ENCODE peak calls at places on chromosomes 6 and 20, in six cellular contexts. G is GM23248, D is colonic mucosa, A is endothelial cell of umbilical vein, I is adipocyte, C is neuronal stem cell. H is an unnamed sample.

GRCh38 chr6:5315883-5316282 is 54.6 kb downstream of the FARS2 start:
- DNase-seq in G (peak; percentile 61), D (no peak), A (no peak), I (peak; percentile 14), C (no peak), H (peak; percentile 57)

GRCh38 chr6:96213768-96214167 is 198.0 kb downstream of the FUT9 start:
- DNase-seq in G (no peak), D (no peak), A (no peak), I (no peak), C (no peak), H (peak; percentile 25)

GRCh38 chr6:31738048-31738979 is 1.5 kb upstream of the MSH5 start:
- DNase-seq in G (peak; percentile 87), D (peak; percentile 91), A (peak; percentile 90), I (peak; percentile 71), C (peak; percentile 27), H (peak; percentile 87)

GRCh38 chr6:11214911-11215310 is 17.6 kb downstream of the NEDD9 start:
- DNase-seq in G (no peak), D (no peak), A (peak; percentile 8), I (no peak), C (no peak), H (no peak)

GRCh38 chr6:42315991-42316378 is 98.3 kb upstream of the MRPS10 start:
- DNase-seq in G (peak; percentile 94), D (peak; percentile 38), A (peak; percentile 82), I (peak; percentile 94), C (no peak), H (peak; percentile 95)

GRCh38 chr20:33431797-33432381 is 11.7 kb downstream of the SNTA1 start:
- DNase-seq in G (no peak), D (no peak), A (no peak), I (peak; percentile 26), C (no peak), H (no peak)

GRCh38 chr20:51420111-51420510 is 122.4 kb downstream of the NFATC2 start:
- DNase-seq in G (peak; percentile 48), D (no peak), A (peak; percentile 41), I (peak; percentile 19), C (no peak), H (peak; percentile 23)

GRCh38 chr6:148793721-148794120 is 46.9 kb downstream of the UST start:
- DNase-seq in G (no peak), D (no peak), A (no peak), I (no peak), C (no peak), H (peak; percentile 46)

GRCh38 chr6:122726649-122727048 is 52.9 kb upstream of the FABP7 start:
- DNase-seq in G (peak; percentile 52), D (no peak), A (peak; percentile 12), I (peak; percentile 27), C (no peak), H (no peak)

GRCh38 chr6:136923116-136923953 is 1.2 kb downstream of the SLC35D3 start:
- DNase-seq in G (peak; percentile 12), D (no peak), A (no peak), I (no peak), C (no peak), H (no peak)

GRCh38 chr20:57509665-57510237 is 15.2 kb downstream of the CTCFL start:
- DNase-seq in G (peak; percentile 30), D (peak; percentile 61), A (no peak), I (peak; percentile 10), C (no peak), H (no peak)

GRCh38 chr6:168208854-168209253 is 110.7 kb downstream of the DACT2 start:
- DNase-seq in G (no peak), D (no peak), A (no peak), I (no peak), C (no peak), H (no peak)

GRCh38 chr6:145310116-145310515 is 425.2 kb downstream of the EPM2A start:
- DNase-seq in G (peak; percentile 82), D (no peak), A (no peak), I (peak; percentile 64), C (no peak), H (peak; percentile 49)

GRCh38 chr6:3873051-3873450 is 23.9 kb downstream of the FAM50B start:
- DNase-seq in G (peak; percentile 6), D (no peak), A (no peak), I (no peak), C (no peak), H (no peak)

GRCh38 chr20:38132156-38132909 is 32.7 kb downstream of the TGM2 start:
- DNase-seq in G (no peak), D (no peak), A (no peak), I (no peak), C (no peak), H (no peak)

GRCh38 chr20:31835977-31836852 is 9.2 kb downstream of the FOXS1 start:
- DNase-seq in G (peak; percentile 97), D (peak; percentile 68), A (peak; percentile 88), I (peak; percentile 87), C (no peak), H (peak; percentile 89)

GRCh38 chr6:67433124-67433523 is 1202.0 kb upstream of the ADGRB3 start:
- DNase-seq in G (peak; percentile 0), D (no peak), A (no peak), I (no peak), C (no peak), H (peak; percentile 1)

GRCh38 chr6:111668410-111668809 is 62.7 kb upstream of the TRAF3IP2 start:
- DNase-seq in G (peak; percentile 31), D (no peak), A (no peak), I (no peak), C (no peak), H (no peak)

GRCh38 chr6:40358473-40359460 is 228.4 kb downstream of the LRFN2 start:
- DNase-seq in G (no peak), D (no peak), A (no peak), I (no peak), C (no peak), H (no peak)
- H3K9ac ChIP-seq in G (no peak overlapping the region), D (no peak overlapping the region), A (no peak overlapping the region), I (no peak overlapping the region), C (no peak overlapping the region), H (no peak overlapping the region)

GRCh38 chr20:58649288-58650180 is 1.5 kb upstream of the STX16 start:
- DNase-seq in G (no peak), D (peak; percentile 35), A (no peak), I (no peak), C (peak; percentile 24), H (no peak)
- H3K9ac ChIP-seq in G (peak overlapping the region; percentile 98), D (peak overlapping the region; percentile 78), A (peak overlapping the region; percentile 96), I (peak overlapping the region; percentile 100), C (peak overlapping the region; percentile 72), H (peak overlapping the region; percentile 61)

GRCh38 chr6:26199773-26200728 is 112.8 kb downstream of the HFE start:
- DNase-seq in G (peak; percentile 39), D (no peak), A (no peak), I (peak; percentile 61), C (no peak), H (peak; percentile 30)

GRCh38 chr6:26199057-26199772 is 112.0 kb downstream of the HFE start:
- DNase-seq in G (peak; percentile 92), D (peak; percentile 80), A (peak; percentile 98), I (peak; percentile 95), C (peak; percentile 87), H (peak; percentile 99)

GRCh38 chr6:26202201-26202611 is 115.0 kb downstream of the HFE start:
- DNase-seq in G (no peak), D (no peak), A (no peak), I (no peak), C (no peak), H (no peak)

GRCh38 chr6:26202811-26203583 is 115.8 kb downstream of the HFE start:
- DNase-seq in G (no peak), D (no peak), A (no peak), I (no peak), C (no peak), H (no peak)

DNA sequence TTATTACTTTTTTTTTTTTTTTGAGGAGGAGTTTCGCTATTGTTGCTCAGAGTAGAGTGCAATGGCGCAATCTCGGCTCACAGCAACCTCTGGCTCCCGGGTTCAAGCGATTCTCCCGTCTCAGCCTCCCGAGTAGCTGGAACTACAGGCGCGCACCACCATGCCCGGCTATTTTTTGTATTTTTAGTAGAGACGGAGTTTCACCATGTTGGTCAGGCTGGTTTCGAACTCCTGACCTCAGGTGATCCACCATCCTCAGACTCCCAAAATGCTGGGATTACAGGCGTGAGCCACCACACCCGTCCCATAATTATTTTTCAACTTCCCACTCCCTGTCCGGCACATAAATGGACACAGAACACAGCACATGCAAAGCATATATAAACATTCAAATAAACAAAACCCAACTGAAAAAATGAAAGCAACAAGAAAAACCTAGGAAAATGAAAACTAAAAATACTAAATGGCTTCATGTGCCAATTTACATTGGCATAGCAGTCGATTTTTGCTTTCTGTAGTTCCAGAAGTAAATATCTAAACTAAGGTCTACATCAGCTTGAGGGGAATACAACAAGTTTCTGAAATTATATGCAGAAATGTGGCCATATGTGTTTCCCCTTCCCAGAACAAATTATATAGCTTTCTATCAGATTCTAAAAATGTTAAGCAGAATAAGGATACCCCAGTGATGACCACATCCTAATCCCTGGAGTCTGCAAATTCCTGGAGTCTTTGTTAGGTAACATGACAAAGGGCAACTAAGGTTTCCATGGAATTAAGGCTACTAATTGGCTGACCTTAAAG is 113.9 kb downstream of the HFE start:
- DNase-seq in G (no peak), D (no peak), A (no peak), I (no peak), C (peak; percentile 54), H (no peak)
- H3K9ac ChIP-seq in G (no peak overlapping the region), D (no peak overlapping the region), A (no peak overlapping the region), I (no peak overlapping the region), C (no peak overlapping the region), H (no peak overlapping the region)

GRCh38 chr6:84774174-84775158 is 10.1 kb upstream of the TBX18 start:
- DNase-seq in G (peak; percentile 85), D (no peak), A (peak; percentile 79), I (peak; percentile 71), C (peak; percentile 70), H (no peak)

GRCh38 chr6:84772428-84773132 is 8.2 kb upstream of the TBX18 start:
- DNase-seq in G (peak; percentile 37), D (no peak), A (no peak), I (no peak), C (no peak), H (no peak)

GRCh38 chr6:84771732-84772131 is 7.3 kb upstream of the TBX18 start:
- DNase-seq in G (peak; percentile 34), D (no peak), A (peak; percentile 35), I (no peak), C (peak; percentile 45), H (no peak)

GRCh38 chr6:84773431-84774173 is 9.2 kb upstream of the TBX18 start:
- DNase-seq in G (peak; percentile 75), D (no peak), A (peak; percentile 70), I (peak; percentile 47), C (peak; percentile 48), H (no peak)

GRCh38 chr6:84773133-84773430 is 8.7 kb upstream of the TBX18 start:
- DNase-seq in G (peak; percentile 45), D (no peak), A (peak; percentile 49), I (no peak), C (peak; percentile 47), H (no peak)
- H3K9ac ChIP-seq in G (no peak overlapping the region), D (no peak overlapping the region), A (no peak overlapping the region), I (peak overlapping the region; percentile 88), C (no peak overlapping the region), H (no peak overlapping the region)